ENCODE peak calls at places on chromosomes 7 and 10, in five cellular contexts. H is astrocyte of the cerebellum, J is vagina, I is fibroblast of lung, Y is esophagus squamous epithelium. V is an unnamed sample.

GRCh38 chr7:7785349-7785973 is 67.1 kb upstream of the RPA3 start:
- DNase-seq in Y (no peak), H (no peak), I (no peak), J (no peak), V (no peak)

GRCh38 chr7:70669859-70670258 is 462.1 kb upstream of the GALNT17 start:
- DNase-seq in H (no peak), I (no peak), Y (no peak), J (no peak), V (no peak)

GRCh38 chr10:62454696-62455451 is 80.7 kb downstream of the ZNF365 start:
- DNase-seq in J (no peak), Y (no peak), I (peak), H (no peak), V (peak)

GRCh38 chr10:20885678-20886077 is 11.4 kb downstream of the NEBL start:
- DNase-seq in J (no peak), Y (no peak), H (no peak), I (peak), V (no peak)

GRCh38 chr10:113142601-113143000 is 192.6 kb downstream of the TCF7L2 start:
- DNase-seq in J (no peak), Y (no peak), H (no peak), I (no peak), V (no peak)

GRCh38 chr7:137443616-137444015 is 100.1 kb upstream of the PTN start:
- DNase-seq in J (no peak), Y (no peak), I (peak), H (peak), V (peak)

GRCh38 chr10:58993480-58994221 is 182.8 kb upstream of the PHYHIPL start:
- DNase-seq in J (no peak), Y (no peak), I (no peak), H (no peak), V (no peak)

GRCh38 chr10:33252324-33252723 is 82.1 kb downstream of the NRP1 start:
- DNase-seq in I (no peak), J (no peak), Y (no peak), H (no peak), V (no peak)

GRCh38 chr10:16481052-16481728 is 40.5 kb downstream of the C1QL3 start:
- DNase-seq in Y (no peak), I (no peak), J (no peak), H (no peak), V (peak)

GRCh38 chr10:70267161-70267933 is 16.5 kb downstream of the NPFFR1 start:
- DNase-seq in I (peak), H (peak), Y (no peak), J (no peak), V (peak)

GRCh38 chr7:99099499-99100077 is 44.3 kb downstream of the SMURF1 start:
- DNase-seq in H (no peak), J (no peak), Y (no peak), I (no peak), V (peak)

GRCh38 chr7:30840176-30841024 is 69.2 kb downstream of the MINDY4 start:
- DNase-seq in Y (no peak), J (no peak), H (no peak), I (no peak), V (no peak)

GRCh38 chr10:89516149-89516832 is 19.1 kb downstream of the SLC16A12 start:
- DNase-seq in Y (no peak), J (no peak), H (peak), I (peak), V (peak)

GRCh38 chr10:126243976-126244375 is 144.3 kb downstream of the ADAM12 start:
- DNase-seq in Y (no peak), J (no peak), I (peak), H (peak), V (peak)

GRCh38 chr7:92043637-92044036 is 90.6 kb downstream of the CYP51A1 start:
- DNase-seq in J (no peak), Y (no peak), I (no peak), H (no peak), V (no peak)

GRCh38 chr10:121089434-121089833 is 238.3 kb downstream of the WDR11 start:
- DNase-seq in Y (no peak), I (no peak), H (no peak), J (no peak), V (no peak)

GRCh38 chr7:109462171-109462570 is 892.5 kb downstream of the DNAJB9 start:
- DNase-seq in I (no peak), Y (no peak), J (no peak), H (no peak), V (no peak)

GRCh38 chr7:20217193-20217948 is at the start of gene MACC1:
- DNase-seq in H (no peak), Y (peak), J (no peak), I (no peak), V (no peak)

GRCh38 chr10:26650406-26650805 is 47.1 kb upstream of the PDSS1 start:
- DNase-seq in I (no peak), Y (no peak), J (no peak), H (no peak), V (no peak)

GRCh38 chr7:94375713-94376112 is 19.0 kb upstream of the COL1A2 start:
- DNase-seq in Y (no peak), H (peak), J (no peak), I (peak), V (peak)

GRCh38 chr10:70508912-70509366 is 30.4 kb downstream of the PALD1 start:
- DNase-seq in I (peak), H (no peak), Y (no peak), J (no peak), V (peak)

GRCh38 chr10:119812684-119813083 is 60.0 kb downstream of the MCMBP start:
- DNase-seq in H (no peak), I (no peak), Y (no peak), J (no peak), V (no peak)

GRCh38 chr10:98039690-98040381 is 9.4 kb upstream of the CRTAC1 start:
- DNase-seq in J (no peak), H (no peak), Y (no peak), I (no peak), V (no peak)

GRCh38 chr10:66637273-66638036 is 288.4 kb upstream of the LRRTM3 start:
- DNase-seq in Y (no peak), J (no peak), I (peak), H (no peak), V (no peak)

GRCh38 chr7:79507161-79507560 is 53.7 kb upstream of the MAGI2 start:
- DNase-seq in J (no peak), H (no peak), I (no peak), Y (no peak), V (no peak)

GRCh38 chr10:60940435-60940834 is 3.5 kb downstream of the RHOBTB1 start:
- DNase-seq in I (peak), H (no peak), Y (no peak), J (no peak), V (peak)

GRCh38 chr10:42428534-42428933 is 209.8 kb downstream of the ZNF33B start:
- DNase-seq in J (no peak), Y (no peak), H (no peak), I (no peak), V (peak)

GRCh38 chr7:73858807-73859206 is 2.2 kb upstream of the TMEM270 start:
- DNase-seq in J (no peak), I (no peak), Y (no peak), H (no peak), V (no peak)

GRCh38 chr10:31912289-31912688 is 16.3 kb downstream of the ARHGAP12 start:
- DNase-seq in Y (no peak), H (no peak), J (no peak), I (peak), V (peak)

GRCh38 chr10:5071411-5072198 is 22.6 kb upstream of the AKR1C3 start:
- DNase-seq in I (peak), J (peak), H (peak), Y (no peak), V (peak)

GRCh38 chr10:119176166-119176565 is 2.4 kb downstream of the PRDX3 start:
- DNase-seq in I (no peak), J (no peak), H (no peak), Y (no peak), V (no peak)

DNA sequence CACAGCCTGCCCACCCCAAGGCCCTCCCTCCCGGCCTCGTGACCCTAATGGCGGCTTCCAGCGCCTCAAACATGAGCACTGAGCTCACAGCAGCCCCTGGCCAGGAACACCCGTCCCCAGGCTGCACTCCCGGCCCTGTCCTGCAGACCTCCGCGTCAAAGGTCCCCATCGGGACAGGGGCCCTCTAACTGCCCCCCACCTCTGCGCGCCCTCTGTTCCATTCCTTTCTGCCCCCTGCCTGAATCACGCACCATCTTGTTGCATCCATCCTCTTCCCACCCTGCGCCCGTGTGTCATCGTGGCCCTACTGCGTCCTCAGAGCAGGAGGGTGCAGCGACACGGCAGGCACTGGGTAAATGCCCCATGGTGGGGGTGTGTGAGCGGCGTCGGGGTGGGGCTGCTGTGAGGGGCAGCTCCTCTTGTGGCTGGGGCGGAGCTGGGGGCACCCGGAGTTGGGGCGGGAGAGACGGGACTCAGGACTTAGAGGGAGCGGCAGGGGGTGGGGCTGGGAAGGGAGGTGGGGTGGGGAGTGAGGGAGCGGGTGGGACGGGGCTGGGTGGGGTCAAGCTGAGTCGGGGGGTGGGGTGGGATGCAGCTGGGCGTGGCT is 13.4 kb downstream of the SLC29A4 start:
- DNase-seq in Y (no peak), H (no peak), I (no peak), J (no peak), V (no peak)
- H3K4me3 ChIP-seq in Y (no peak), H (no peak), I (no peak), J (no peak), V (no peak)

DNA sequence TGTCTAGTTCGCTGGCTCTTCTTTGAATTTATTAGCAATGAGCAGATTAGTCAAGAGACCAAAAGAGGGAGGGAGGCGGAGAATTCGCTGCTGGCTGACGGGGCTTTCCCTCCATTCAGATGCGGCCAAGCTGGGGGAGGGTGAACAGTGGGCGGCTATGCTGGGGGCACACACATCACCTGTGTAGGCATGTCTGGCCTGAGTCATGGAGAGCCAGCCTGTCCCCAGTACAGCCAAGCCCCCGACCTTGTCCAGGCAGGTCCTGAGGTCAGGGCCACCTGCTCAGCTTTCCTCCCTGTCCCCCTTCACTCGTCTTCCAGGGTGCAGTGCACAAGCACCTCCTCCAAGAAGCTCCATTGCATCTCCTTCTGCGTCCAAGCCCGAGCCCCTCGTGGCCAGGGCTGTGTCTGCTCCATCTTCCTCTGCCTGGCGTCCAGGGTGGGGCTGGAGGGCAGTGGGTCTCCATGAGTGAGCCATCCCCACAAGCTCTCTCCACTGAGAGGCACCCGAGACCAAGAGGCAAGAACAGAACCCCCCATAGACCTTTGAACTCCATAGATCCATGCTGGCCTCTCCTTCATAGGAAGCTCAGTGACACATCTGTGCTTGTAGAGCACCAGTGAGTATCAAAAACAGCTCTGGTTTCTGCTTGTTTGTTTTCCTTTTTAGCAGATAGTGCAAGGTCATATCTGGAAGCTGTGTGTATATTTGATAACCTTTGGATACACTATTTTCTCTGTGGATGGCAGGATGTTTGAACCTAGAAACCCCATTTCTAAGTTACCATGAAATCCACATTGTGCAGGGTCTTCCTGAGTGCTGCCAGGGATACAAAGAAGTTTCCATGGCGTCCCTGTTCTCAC is 1.9 kb upstream of the DEPP1 start:
- DNase-seq in Y (no peak), H (no peak), J (no peak), I (peak), V (no peak)
- H3K4me3 ChIP-seq in Y (no peak), H (no peak), J (no peak), I (no peak), V (no peak)

DNA sequence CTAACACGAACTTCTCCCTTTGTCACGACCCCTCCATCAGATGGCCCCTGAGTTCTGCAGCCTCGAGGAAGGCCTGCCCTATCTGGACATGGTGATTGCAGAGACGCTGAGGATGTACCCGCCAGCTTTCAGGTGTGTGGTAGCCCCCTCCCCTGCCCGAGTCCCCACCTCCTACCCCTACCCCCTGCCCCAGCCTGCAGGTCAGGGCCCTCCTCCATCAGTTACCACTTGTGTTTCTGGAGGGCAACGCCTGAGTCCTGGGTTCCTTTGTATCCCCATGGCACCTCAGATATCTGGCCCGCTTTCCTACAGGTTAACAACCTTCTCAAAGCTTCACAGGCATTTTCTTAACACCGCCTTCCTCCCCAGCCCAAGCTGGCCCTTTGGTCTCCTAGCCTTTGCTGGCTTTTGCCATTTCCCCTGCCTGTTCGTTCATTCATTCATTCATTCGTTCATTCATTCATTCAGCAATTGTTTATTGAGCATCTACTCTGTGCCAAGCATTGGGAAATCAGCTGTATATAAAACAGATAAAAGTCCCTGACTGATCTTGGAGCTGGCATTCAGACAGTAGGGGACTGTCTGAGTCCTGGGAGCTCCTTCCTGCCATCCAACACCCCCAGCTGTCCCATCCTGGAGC is 55.6 kb downstream of the PARP12 start:
- DNase-seq in H (no peak), Y (no peak), I (no peak), J (no peak), V (no peak)
- H3K4me3 ChIP-seq in H (no peak), Y (no peak), I (no peak), J (no peak), V (no peak)

DNA sequence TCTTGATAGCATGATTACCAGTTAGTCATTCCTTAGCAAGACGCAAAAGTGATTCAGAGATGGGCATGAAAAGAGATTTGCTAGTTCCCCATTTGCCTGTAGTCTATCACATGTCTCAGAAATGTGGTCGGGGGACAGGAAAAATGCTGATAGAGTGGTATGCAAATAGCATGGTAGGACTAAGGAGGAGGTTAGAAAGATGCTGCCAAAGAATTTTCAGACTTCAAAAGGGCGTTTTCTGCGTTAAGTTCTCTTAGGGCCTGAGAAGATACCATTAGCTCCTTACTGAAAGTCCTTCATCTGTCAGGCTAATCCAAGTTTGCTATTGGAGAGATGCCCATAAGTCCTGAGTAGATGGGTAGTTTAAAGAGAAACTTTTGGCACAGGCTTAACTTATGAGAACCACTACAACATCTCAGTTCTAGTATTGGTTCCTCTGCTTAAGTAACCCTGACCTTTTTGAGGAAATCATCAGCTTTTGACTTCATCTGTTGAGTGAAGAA is 2.7 kb downstream of the CALD1 start:
- DNase-seq in J (no peak), H (no peak), Y (no peak), I (peak), V (peak)
- H3K4me3 ChIP-seq in J (peak), H (peak), Y (peak), I (peak), V (peak)

GRCh38 chr10:132942740-132943554 is 577 bp upstream of the CFAP46 start:
- DNase-seq in H (no peak), I (peak), Y (no peak), J (no peak), V (no peak)
- H3K4me3 ChIP-seq in H (peak), I (peak), Y (peak), J (peak), V (peak)

GRCh38 chr10:34581871-34582532 is 233.1 kb downstream of the PARD3 start:
- DNase-seq in I (peak), H (peak), J (no peak), Y (no peak), V (peak)
- H3K4me3 ChIP-seq in I (no peak), H (no peak), J (no peak), Y (no peak), V (no peak)

DNA sequence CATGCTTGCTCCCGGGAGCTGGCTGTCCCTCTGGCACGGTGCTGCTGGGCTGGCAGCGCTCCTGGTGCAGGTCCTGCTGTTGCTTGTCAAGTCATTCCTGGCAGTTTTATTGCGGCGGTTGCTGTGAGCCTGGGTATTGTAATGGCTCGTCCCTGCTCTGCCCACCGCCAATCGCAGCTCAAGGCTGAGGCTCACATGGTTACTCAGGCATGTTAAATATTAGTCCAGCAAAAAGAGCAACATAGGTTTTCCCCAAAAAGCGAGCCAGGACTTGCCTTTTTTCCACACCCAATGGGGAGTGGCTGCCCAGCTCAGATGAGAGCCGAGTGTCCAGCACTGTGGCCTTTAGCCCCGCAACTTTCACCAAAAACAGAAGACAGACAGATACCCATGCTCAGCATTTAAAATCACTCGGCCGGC is 492.9 kb upstream of the FOXK1 start:
- DNase-seq in H (peak), I (peak), Y (no peak), J (peak), V (no peak)
- H3K4me3 ChIP-seq in H (no peak), I (no peak), Y (no peak), J (no peak), V (no peak)

GRCh38 chr7:28071570-28071969 is 109.0 kb downstream of the JAZF1 start:
- DNase-seq in I (no peak), H (no peak), J (no peak), Y (no peak), V (no peak)
- H3K4me3 ChIP-seq in I (no peak), H (no peak), J (no peak), Y (no peak), V (no peak)

GRCh38 chr7:2359610-2360009 is 5.0 kb downstream of the EIF3B start:
- DNase-seq in I (no peak), J (no peak), Y (no peak), H (no peak), V (no peak)

GRCh38 chr7:2363283-2363682 is 8.7 kb downstream of the EIF3B start:
- DNase-seq in H (no peak), J (no peak), I (no peak), Y (no peak), V (no peak)

GRCh38 chr7:2362385-2363088 is 7.9 kb downstream of the EIF3B start:
- DNase-seq in I (no peak), H (no peak), Y (no peak), J (no peak), V (no peak)

GRCh38 chr7:2358968-2359527 is 4.4 kb downstream of the EIF3B start:
- DNase-seq in J (no peak), I (no peak), Y (no peak), H (no peak), V (no peak)

DNA sequence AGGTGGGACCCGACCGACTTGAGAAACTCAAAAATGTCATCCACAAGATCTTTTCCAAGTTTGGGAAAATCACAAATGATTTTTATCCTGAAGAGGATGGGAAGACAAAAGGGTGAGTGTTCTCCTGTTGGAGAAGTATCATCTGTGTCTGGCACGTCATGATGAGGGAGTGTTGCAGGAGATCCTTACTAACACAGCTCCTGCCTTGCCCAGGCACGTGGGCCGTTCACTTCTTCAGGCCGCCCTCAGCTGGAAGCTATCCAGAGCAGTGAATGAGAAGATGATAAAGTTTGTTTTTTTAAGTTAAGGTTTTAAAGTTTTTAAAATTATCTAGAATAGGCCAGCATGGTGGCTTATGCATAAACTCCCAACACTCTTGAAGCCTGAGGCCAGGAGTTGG is 6.2 kb downstream of the EIF3B start:
- DNase-seq in H (no peak), J (no peak), I (peak), Y (no peak), V (peak)
- H3K4me3 ChIP-seq in H (no peak), J (no peak), I (no peak), Y (no peak), V (no peak)

GRCh38 chr7:97025130-97025499 is 484 bp upstream of the DLX5 start:
- DNase-seq in H (no peak), Y (no peak), J (no peak), I (no peak), V (no peak)
- H3K4me3 ChIP-seq in H (no peak), Y (no peak), J (peak), I (no peak), V (no peak)